ENCODE peak calls at places on chromosomes 11 and 22, in seven cellular contexts. One of them, this sample, is unnamed.

GRCh38 chr11:128522943-128523518 is 64.3 kb downstream of the ETS1 start:
- DNase-seq in choroid plexus epithelial cell: no peak
- DNase-seq in Karpas-422: peak; percentile 50
- DNase-seq in effector memory CD4-positive, alpha-beta T cell: no peak
- DNase-seq in Right ventricle myocardium superior: no peak
- DNase-seq in cardiac fibroblast: no peak
- DNase-seq in mesothelial cell of epicardium: no peak
- DNase-seq in this sample: no peak

GRCh38 chr22:43014062-43014875 is 680 bp downstream of the PACSIN2 start:
- DNase-seq in choroid plexus epithelial cell: no peak
- DNase-seq in Karpas-422: peak; percentile 65
- DNase-seq in effector memory CD4-positive, alpha-beta T cell: peak; percentile 43
- DNase-seq in Right ventricle myocardium superior: peak; percentile 61
- DNase-seq in cardiac fibroblast: no peak
- DNase-seq in mesothelial cell of epicardium: peak; percentile 39
- DNase-seq in this sample: peak; percentile 43

GRCh38 chr11:69509846-69510390 is 28.5 kb downstream of the LINC01488 start:
- DNase-seq in choroid plexus epithelial cell: no peak
- DNase-seq in Karpas-422: no peak
- DNase-seq in effector memory CD4-positive, alpha-beta T cell: no peak
- DNase-seq in Right ventricle myocardium superior: no peak
- DNase-seq in cardiac fibroblast: no peak
- DNase-seq in mesothelial cell of epicardium: no peak
- DNase-seq in this sample: no peak

GRCh38 chr11:64004590-64004984 is 18.3 kb downstream of the OTUB1 start:
- DNase-seq in choroid plexus epithelial cell: no peak
- DNase-seq in Karpas-422: no peak
- DNase-seq in effector memory CD4-positive, alpha-beta T cell: no peak
- DNase-seq in Right ventricle myocardium superior: no peak
- DNase-seq in cardiac fibroblast: peak; percentile 31
- DNase-seq in mesothelial cell of epicardium: no peak
- DNase-seq in this sample: no peak

GRCh38 chr11:27965559-27965958 is 142.4 kb downstream of the KIF18A start:
- DNase-seq in choroid plexus epithelial cell: no peak
- DNase-seq in Karpas-422: no peak
- DNase-seq in effector memory CD4-positive, alpha-beta T cell: no peak
- DNase-seq in Right ventricle myocardium superior: no peak
- DNase-seq in cardiac fibroblast: peak; percentile 8
- DNase-seq in mesothelial cell of epicardium: no peak
- DNase-seq in this sample: no peak

GRCh38 chr11:34344410-34345011 is 13.3 kb downstream of the ABTB2 start:
- DNase-seq in choroid plexus epithelial cell: no peak
- DNase-seq in Karpas-422: no peak
- DNase-seq in effector memory CD4-positive, alpha-beta T cell: no peak
- DNase-seq in Right ventricle myocardium superior: no peak
- DNase-seq in cardiac fibroblast: no peak
- DNase-seq in mesothelial cell of epicardium: no peak
- DNase-seq in this sample: no peak

GRCh38 chr22:20198527-20199319 is 47.9 kb upstream of the CCDC188 start:
- DNase-seq in choroid plexus epithelial cell: no peak
- DNase-seq in Karpas-422: no peak
- DNase-seq in effector memory CD4-positive, alpha-beta T cell: no peak
- DNase-seq in Right ventricle myocardium superior: no peak
- DNase-seq in cardiac fibroblast: no peak
- DNase-seq in mesothelial cell of epicardium: no peak
- DNase-seq in this sample: no peak

GRCh38 chr22:33381531-33382406 is 323.6 kb upstream of the SYN3 start:
- DNase-seq in choroid plexus epithelial cell: no peak
- DNase-seq in Karpas-422: no peak
- DNase-seq in effector memory CD4-positive, alpha-beta T cell: no peak
- DNase-seq in Right ventricle myocardium superior: no peak
- DNase-seq in cardiac fibroblast: no peak
- DNase-seq in mesothelial cell of epicardium: no peak
- DNase-seq in this sample: no peak

GRCh38 chr11:25432376-25432775 is 899.6 kb upstream of the ANO3 start:
- DNase-seq in choroid plexus epithelial cell: no peak
- DNase-seq in Karpas-422: no peak
- DNase-seq in effector memory CD4-positive, alpha-beta T cell: no peak
- DNase-seq in Right ventricle myocardium superior: no peak
- DNase-seq in cardiac fibroblast: no peak
- DNase-seq in mesothelial cell of epicardium: no peak
- DNase-seq in this sample: no peak

GRCh38 chr22:38792833-38793232 is 1.1 kb downstream of the DNAL4 start:
- DNase-seq in choroid plexus epithelial cell: peak; percentile 34
- DNase-seq in Karpas-422: no peak
- DNase-seq in effector memory CD4-positive, alpha-beta T cell: no peak
- DNase-seq in Right ventricle myocardium superior: no peak
- DNase-seq in cardiac fibroblast: no peak
- DNase-seq in mesothelial cell of epicardium: no peak
- DNase-seq in this sample: no peak

GRCh38 chr11:8293171-8293570 is 29.5 kb upstream of the LMO1 start:
- DNase-seq in choroid plexus epithelial cell: no peak
- DNase-seq in Karpas-422: no peak
- DNase-seq in effector memory CD4-positive, alpha-beta T cell: no peak
- DNase-seq in Right ventricle myocardium superior: no peak
- DNase-seq in cardiac fibroblast: no peak
- DNase-seq in mesothelial cell of epicardium: no peak
- DNase-seq in this sample: no peak

GRCh38 chr22:29621761-29622526 is 18.5 kb downstream of the NF2 start:
- DNase-seq in choroid plexus epithelial cell: peak; percentile 92
- DNase-seq in Karpas-422: no peak
- DNase-seq in effector memory CD4-positive, alpha-beta T cell: no peak
- DNase-seq in Right ventricle myocardium superior: no peak
- DNase-seq in cardiac fibroblast: peak; percentile 99
- DNase-seq in mesothelial cell of epicardium: no peak
- DNase-seq in this sample: no peak

GRCh38 chr22:19042285-19043110 is 79.7 kb downstream of the DGCR2 start:
- DNase-seq in choroid plexus epithelial cell: no peak
- DNase-seq in Karpas-422: no peak
- DNase-seq in effector memory CD4-positive, alpha-beta T cell: no peak
- DNase-seq in Right ventricle myocardium superior: no peak
- DNase-seq in cardiac fibroblast: no peak
- DNase-seq in mesothelial cell of epicardium: no peak
- DNase-seq in this sample: no peak

GRCh38 chr11:116046127-116046526 is 541.9 kb upstream of the CADM1 start:
- DNase-seq in choroid plexus epithelial cell: no peak
- DNase-seq in Karpas-422: no peak
- DNase-seq in effector memory CD4-positive, alpha-beta T cell: no peak
- DNase-seq in Right ventricle myocardium superior: no peak
- DNase-seq in cardiac fibroblast: no peak
- DNase-seq in mesothelial cell of epicardium: no peak
- DNase-seq in this sample: no peak

GRCh38 chr11:23586188-23586587 is 725.9 kb upstream of the CCDC179 start:
- DNase-seq in choroid plexus epithelial cell: peak; percentile 40
- DNase-seq in Karpas-422: no peak
- DNase-seq in effector memory CD4-positive, alpha-beta T cell: no peak
- DNase-seq in Right ventricle myocardium superior: no peak
- DNase-seq in cardiac fibroblast: no peak
- DNase-seq in mesothelial cell of epicardium: no peak
- DNase-seq in this sample: no peak

GRCh38 chr22:49230194-49230577 is 597.5 kb downstream of the BRD1 start:
- DNase-seq in choroid plexus epithelial cell: no peak
- DNase-seq in Karpas-422: peak; percentile 56
- DNase-seq in effector memory CD4-positive, alpha-beta T cell: no peak
- DNase-seq in Right ventricle myocardium superior: no peak
- DNase-seq in cardiac fibroblast: no peak
- DNase-seq in mesothelial cell of epicardium: no peak
- DNase-seq in this sample: no peak

GRCh38 chr22:42026705-42027104 is 28.1 kb downstream of the WBP2NL start:
- DNase-seq in choroid plexus epithelial cell: no peak
- DNase-seq in Karpas-422: no peak
- DNase-seq in effector memory CD4-positive, alpha-beta T cell: no peak
- DNase-seq in Right ventricle myocardium superior: no peak
- DNase-seq in cardiac fibroblast: no peak
- DNase-seq in mesothelial cell of epicardium: no peak
- DNase-seq in this sample: no peak

GRCh38 chr11:33055361-33055760 is 16.0 kb downstream of the TCP11L1 start:
- DNase-seq in choroid plexus epithelial cell: no peak
- DNase-seq in Karpas-422: no peak
- DNase-seq in effector memory CD4-positive, alpha-beta T cell: no peak
- DNase-seq in Right ventricle myocardium superior: no peak
- DNase-seq in cardiac fibroblast: no peak
- DNase-seq in mesothelial cell of epicardium: no peak
- DNase-seq in this sample: no peak

GRCh38 chr11:19595840-19596751 is 116.5 kb upstream of the NAV2 start:
- DNase-seq in choroid plexus epithelial cell: peak; percentile 84
- DNase-seq in Karpas-422: no peak
- DNase-seq in effector memory CD4-positive, alpha-beta T cell: no peak
- DNase-seq in Right ventricle myocardium superior: peak; percentile 77
- DNase-seq in cardiac fibroblast: peak; percentile 93
- DNase-seq in mesothelial cell of epicardium: no peak
- DNase-seq in this sample: no peak

GRCh38 chr11:105179542-105180278 is 40.1 kb upstream of the CARD18 start:
- DNase-seq in choroid plexus epithelial cell: peak; percentile 13
- DNase-seq in Karpas-422: no peak
- DNase-seq in effector memory CD4-positive, alpha-beta T cell: no peak
- DNase-seq in Right ventricle myocardium superior: no peak
- DNase-seq in cardiac fibroblast: no peak
- DNase-seq in mesothelial cell of epicardium: no peak
- DNase-seq in this sample: no peak

GRCh38 chr11:59644528-59644927 is 24.3 kb downstream of the PATL1 start:
- DNase-seq in choroid plexus epithelial cell: no peak
- DNase-seq in Karpas-422: no peak
- DNase-seq in effector memory CD4-positive, alpha-beta T cell: no peak
- DNase-seq in Right ventricle myocardium superior: no peak
- DNase-seq in cardiac fibroblast: no peak
- DNase-seq in mesothelial cell of epicardium: no peak
- DNase-seq in this sample: no peak

GRCh38 chr11:117058761-117059233 is 39.4 kb downstream of the SIK3 start:
- DNase-seq in choroid plexus epithelial cell: no peak
- DNase-seq in Karpas-422: no peak
- DNase-seq in effector memory CD4-positive, alpha-beta T cell: no peak
- DNase-seq in Right ventricle myocardium superior: no peak
- DNase-seq in cardiac fibroblast: peak; percentile 74
- DNase-seq in mesothelial cell of epicardium: no peak
- DNase-seq in this sample: no peak